ENCODE peak calls at places on chromosomes 11 and 22, in ten cellular contexts. One of them, this sample, is unnamed.
A peak's percentile ranks its signal among the peaks of the same experiment; 100 is the strongest.

GRCh38 chr11:5476184-5476819 is 12.2 kb upstream of the OR52D1 start:
- DNase-seq in A673: peak; percentile 52
- DNase-seq in RWPE1: peak; percentile 41
- DNase-seq in CD4-positive, alpha-beta T cell: peak; percentile 2
- DNase-seq in epithelial cell of prostate: no peak
- DNase-seq in IMR-90: peak; percentile 57
- DNase-seq in left ventricle myocardium inferior: no peak
- DNase-seq in transverse colon: peak; percentile 25
- DNase-seq in tibial artery: no peak
- DNase-seq in A549: peak; percentile 52
- DNase-seq in this sample: no peak

GRCh38 chr11:94504689-94505293 is 7.5 kb upstream of the C11orf97 start:
- DNase-seq in A673: peak; percentile 75
- DNase-seq in RWPE1: peak; percentile 49
- DNase-seq in CD4-positive, alpha-beta T cell: no peak
- DNase-seq in epithelial cell of prostate: no peak
- DNase-seq in IMR-90: peak; percentile 68
- DNase-seq in left ventricle myocardium inferior: no peak
- DNase-seq in transverse colon: no peak
- DNase-seq in tibial artery: no peak
- DNase-seq in A549: peak; percentile 17
- DNase-seq in this sample: no peak

GRCh38 chr11:8692417-8692816 is 9.8 kb downstream of the RPL27A start:
- DNase-seq in A673: no peak
- DNase-seq in RWPE1: no peak
- DNase-seq in CD4-positive, alpha-beta T cell: no peak
- DNase-seq in epithelial cell of prostate: no peak
- DNase-seq in IMR-90: no peak
- DNase-seq in left ventricle myocardium inferior: no peak
- DNase-seq in transverse colon: no peak
- DNase-seq in tibial artery: no peak
- DNase-seq in A549: no peak
- DNase-seq in this sample: no peak

GRCh38 chr22:23834830-23835772 is 3.7 kb downstream of the DERL3 start:
- DNase-seq in A673: no peak
- DNase-seq in RWPE1: no peak
- DNase-seq in CD4-positive, alpha-beta T cell: no peak
- DNase-seq in epithelial cell of prostate: no peak
- DNase-seq in IMR-90: no peak
- DNase-seq in left ventricle myocardium inferior: peak; percentile 80
- DNase-seq in transverse colon: peak; percentile 8
- DNase-seq in tibial artery: peak; percentile 74
- DNase-seq in A549: no peak
- DNase-seq in this sample: no peak

GRCh38 chr11:79122759-79123158 is 318.1 kb downstream of the TENM4 start:
- DNase-seq in A673: no peak
- DNase-seq in RWPE1: no peak
- DNase-seq in CD4-positive, alpha-beta T cell: no peak
- DNase-seq in epithelial cell of prostate: no peak
- DNase-seq in IMR-90: no peak
- DNase-seq in left ventricle myocardium inferior: no peak
- DNase-seq in transverse colon: no peak
- DNase-seq in tibial artery: no peak
- DNase-seq in A549: no peak
- DNase-seq in this sample: peak; percentile 64

GRCh38 chr22:50014053-50014501 is 1.5 kb upstream of the IL17REL start:
- DNase-seq in A673: no peak
- DNase-seq in RWPE1: no peak
- DNase-seq in CD4-positive, alpha-beta T cell: no peak
- DNase-seq in epithelial cell of prostate: no peak
- DNase-seq in IMR-90: no peak
- DNase-seq in left ventricle myocardium inferior: peak; percentile 9
- DNase-seq in transverse colon: peak; percentile 6
- DNase-seq in tibial artery: no peak
- DNase-seq in A549: no peak
- DNase-seq in this sample: no peak

GRCh38 chr11:132256621-132257227 is 886.3 kb downstream of the NTM start:
- DNase-seq in A673: no peak
- DNase-seq in RWPE1: no peak
- DNase-seq in CD4-positive, alpha-beta T cell: no peak
- DNase-seq in epithelial cell of prostate: no peak
- DNase-seq in IMR-90: no peak
- DNase-seq in left ventricle myocardium inferior: no peak
- DNase-seq in transverse colon: no peak
- DNase-seq in tibial artery: no peak
- DNase-seq in A549: no peak
- DNase-seq in this sample: no peak

GRCh38 chr11:5621580-5621979 is 3.2 kb upstream of the TRIM34 start:
- DNase-seq in A673: no peak
- DNase-seq in RWPE1: no peak
- DNase-seq in CD4-positive, alpha-beta T cell: no peak
- DNase-seq in epithelial cell of prostate: no peak
- DNase-seq in IMR-90: no peak
- DNase-seq in left ventricle myocardium inferior: no peak
- DNase-seq in transverse colon: no peak
- DNase-seq in tibial artery: no peak
- DNase-seq in A549: no peak
- DNase-seq in this sample: no peak

GRCh38 chr11:58525037-58525614 is 17.2 kb upstream of the OR5B21 start:
- DNase-seq in A673: no peak
- DNase-seq in RWPE1: no peak
- DNase-seq in CD4-positive, alpha-beta T cell: no peak
- DNase-seq in epithelial cell of prostate: no peak
- DNase-seq in IMR-90: no peak
- DNase-seq in left ventricle myocardium inferior: no peak
- DNase-seq in transverse colon: no peak
- DNase-seq in tibial artery: no peak
- DNase-seq in A549: no peak
- DNase-seq in this sample: no peak

GRCh38 chr11:8309862-8310261 is 46.2 kb upstream of the LMO1 start:
- DNase-seq in A673: no peak
- DNase-seq in RWPE1: no peak
- DNase-seq in CD4-positive, alpha-beta T cell: no peak
- DNase-seq in epithelial cell of prostate: no peak
- DNase-seq in IMR-90: no peak
- DNase-seq in left ventricle myocardium inferior: no peak
- DNase-seq in transverse colon: no peak
- DNase-seq in tibial artery: no peak
- DNase-seq in A549: no peak
- DNase-seq in this sample: no peak

GRCh38 chr11:64803163-64803845 is at the start of gene MAP4K2:
- DNase-seq in A673: peak; percentile 94
- DNase-seq in RWPE1: peak; percentile 93
- DNase-seq in CD4-positive, alpha-beta T cell: peak; percentile 78
- DNase-seq in epithelial cell of prostate: peak; percentile 5
- DNase-seq in IMR-90: peak; percentile 68
- DNase-seq in left ventricle myocardium inferior: peak; percentile 91
- DNase-seq in transverse colon: peak; percentile 93
- DNase-seq in tibial artery: peak; percentile 95
- DNase-seq in A549: peak; percentile 85
- DNase-seq in this sample: peak; percentile 97

GRCh38 chr22:39130892-39131855 is 21.3 kb downstream of the CBX7 start:
- DNase-seq in A673: no peak
- DNase-seq in RWPE1: no peak
- DNase-seq in CD4-positive, alpha-beta T cell: no peak
- DNase-seq in epithelial cell of prostate: no peak
- DNase-seq in IMR-90: peak; percentile 42
- DNase-seq in left ventricle myocardium inferior: no peak
- DNase-seq in transverse colon: no peak
- DNase-seq in tibial artery: peak; percentile 64
- DNase-seq in A549: no peak
- DNase-seq in this sample: no peak
- H3K27ac ChIP-seq in A673: no peak overlapping the region
- H3K27ac ChIP-seq in RWPE1: no peak overlapping the region
- H3K27ac ChIP-seq in CD4-positive, alpha-beta T cell: no peak overlapping the region
- H3K27ac ChIP-seq in epithelial cell of prostate: no peak overlapping the region
- H3K27ac ChIP-seq in IMR-90: no peak overlapping the region
- H3K27ac ChIP-seq in left ventricle myocardium inferior: peak overlapping the region; percentile 43
- H3K27ac ChIP-seq in transverse colon: peak overlapping the region; percentile 52
- H3K27ac ChIP-seq in tibial artery: no peak overlapping the region
- H3K27ac ChIP-seq in A549: no peak overlapping the region
- H3K27ac ChIP-seq in this sample: no peak overlapping the region

GRCh38 chr22:25569983-25570382 is 5.5 kb downstream of the GRK3 start:
- DNase-seq in A673: peak; percentile 31
- DNase-seq in RWPE1: no peak
- DNase-seq in CD4-positive, alpha-beta T cell: no peak
- DNase-seq in epithelial cell of prostate: no peak
- DNase-seq in IMR-90: no peak
- DNase-seq in left ventricle myocardium inferior: no peak
- DNase-seq in transverse colon: no peak
- DNase-seq in tibial artery: no peak
- DNase-seq in A549: no peak
- DNase-seq in this sample: no peak

GRCh38 chr22:25572708-25573161 is 8.3 kb downstream of the GRK3 start:
- DNase-seq in A673: no peak
- DNase-seq in RWPE1: no peak
- DNase-seq in CD4-positive, alpha-beta T cell: no peak
- DNase-seq in epithelial cell of prostate: no peak
- DNase-seq in IMR-90: no peak
- DNase-seq in left ventricle myocardium inferior: no peak
- DNase-seq in transverse colon: no peak
- DNase-seq in tibial artery: no peak
- DNase-seq in A549: no peak
- DNase-seq in this sample: no peak

DNA sequence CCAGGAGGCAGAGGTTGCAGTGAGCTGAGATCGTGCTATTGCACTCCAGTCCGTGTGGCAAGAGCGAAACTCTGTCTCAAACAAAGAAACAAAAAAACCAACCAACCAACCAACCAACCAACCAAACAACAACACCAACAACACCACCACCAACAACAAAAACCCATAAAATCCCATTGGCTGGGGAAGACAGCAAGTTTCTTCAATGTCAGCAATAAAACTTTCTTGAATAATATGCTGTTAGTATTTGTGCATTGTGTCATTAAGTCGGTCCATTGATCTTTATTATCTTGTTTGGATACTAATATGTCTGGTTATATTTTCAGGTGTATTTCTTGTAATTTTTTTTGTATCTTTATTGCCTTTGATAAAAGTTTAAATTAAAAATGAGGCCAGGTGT is 9.3 kb downstream of the GRK3 start:
- DNase-seq in A673: no peak
- DNase-seq in RWPE1: no peak
- DNase-seq in CD4-positive, alpha-beta T cell: no peak
- DNase-seq in epithelial cell of prostate: no peak
- DNase-seq in IMR-90: no peak
- DNase-seq in left ventricle myocardium inferior: no peak
- DNase-seq in transverse colon: no peak
- DNase-seq in tibial artery: no peak
- DNase-seq in A549: no peak
- DNase-seq in this sample: no peak
- H3K27ac ChIP-seq in A673: no peak overlapping the region
- H3K27ac ChIP-seq in RWPE1: no peak overlapping the region
- H3K27ac ChIP-seq in CD4-positive, alpha-beta T cell: no peak overlapping the region
- H3K27ac ChIP-seq in epithelial cell of prostate: no peak overlapping the region
- H3K27ac ChIP-seq in IMR-90: no peak overlapping the region
- H3K27ac ChIP-seq in left ventricle myocardium inferior: no peak overlapping the region
- H3K27ac ChIP-seq in transverse colon: no peak overlapping the region
- H3K27ac ChIP-seq in tibial artery: no peak overlapping the region
- H3K27ac ChIP-seq in A549: no peak overlapping the region
- H3K27ac ChIP-seq in this sample: no peak overlapping the region

GRCh38 chr22:29187831-29188230 is 17.9 kb upstream of the EMID1 start:
- DNase-seq in A673: no peak
- DNase-seq in RWPE1: no peak
- DNase-seq in CD4-positive, alpha-beta T cell: no peak
- DNase-seq in epithelial cell of prostate: no peak
- DNase-seq in IMR-90: no peak
- DNase-seq in left ventricle myocardium inferior: no peak
- DNase-seq in transverse colon: no peak
- DNase-seq in tibial artery: peak; percentile 37
- DNase-seq in A549: no peak
- DNase-seq in this sample: no peak

GRCh38 chr22:29186302-29186701 is 19.4 kb upstream of the EMID1 start:
- DNase-seq in A673: no peak
- DNase-seq in RWPE1: no peak
- DNase-seq in CD4-positive, alpha-beta T cell: no peak
- DNase-seq in epithelial cell of prostate: no peak
- DNase-seq in IMR-90: no peak
- DNase-seq in left ventricle myocardium inferior: no peak
- DNase-seq in transverse colon: no peak
- DNase-seq in tibial artery: no peak
- DNase-seq in A549: no peak
- DNase-seq in this sample: no peak

GRCh38 chr22:29183971-29184595 is 21.6 kb upstream of the EMID1 start:
- DNase-seq in A673: no peak
- DNase-seq in RWPE1: no peak
- DNase-seq in CD4-positive, alpha-beta T cell: no peak
- DNase-seq in epithelial cell of prostate: no peak
- DNase-seq in IMR-90: no peak
- DNase-seq in left ventricle myocardium inferior: no peak
- DNase-seq in transverse colon: no peak
- DNase-seq in tibial artery: peak; percentile 13
- DNase-seq in A549: no peak
- DNase-seq in this sample: no peak

GRCh38 chr22:29190051-29190450 is 15.6 kb upstream of the EMID1 start:
- DNase-seq in A673: no peak
- DNase-seq in RWPE1: no peak
- DNase-seq in CD4-positive, alpha-beta T cell: no peak
- DNase-seq in epithelial cell of prostate: no peak
- DNase-seq in IMR-90: no peak
- DNase-seq in left ventricle myocardium inferior: no peak
- DNase-seq in transverse colon: no peak
- DNase-seq in tibial artery: peak; percentile 27
- DNase-seq in A549: no peak
- DNase-seq in this sample: no peak

GRCh38 chr22:29184886-29185575 is 20.7 kb upstream of the EMID1 start:
- DNase-seq in A673: no peak
- DNase-seq in RWPE1: no peak
- DNase-seq in CD4-positive, alpha-beta T cell: no peak
- DNase-seq in epithelial cell of prostate: no peak
- DNase-seq in IMR-90: no peak
- DNase-seq in left ventricle myocardium inferior: no peak
- DNase-seq in transverse colon: no peak
- DNase-seq in tibial artery: peak; percentile 24
- DNase-seq in A549: no peak
- DNase-seq in this sample: no peak
- H3K27ac ChIP-seq in A673: no peak overlapping the region
- H3K27ac ChIP-seq in RWPE1: no peak overlapping the region
- H3K27ac ChIP-seq in CD4-positive, alpha-beta T cell: no peak overlapping the region
- H3K27ac ChIP-seq in epithelial cell of prostate: no peak overlapping the region
- H3K27ac ChIP-seq in IMR-90: no peak overlapping the region
- H3K27ac ChIP-seq in left ventricle myocardium inferior: no peak overlapping the region
- H3K27ac ChIP-seq in transverse colon: no peak overlapping the region
- H3K27ac ChIP-seq in tibial artery: no peak overlapping the region
- H3K27ac ChIP-seq in A549: no peak overlapping the region
- H3K27ac ChIP-seq in this sample: no peak overlapping the region

DNA sequence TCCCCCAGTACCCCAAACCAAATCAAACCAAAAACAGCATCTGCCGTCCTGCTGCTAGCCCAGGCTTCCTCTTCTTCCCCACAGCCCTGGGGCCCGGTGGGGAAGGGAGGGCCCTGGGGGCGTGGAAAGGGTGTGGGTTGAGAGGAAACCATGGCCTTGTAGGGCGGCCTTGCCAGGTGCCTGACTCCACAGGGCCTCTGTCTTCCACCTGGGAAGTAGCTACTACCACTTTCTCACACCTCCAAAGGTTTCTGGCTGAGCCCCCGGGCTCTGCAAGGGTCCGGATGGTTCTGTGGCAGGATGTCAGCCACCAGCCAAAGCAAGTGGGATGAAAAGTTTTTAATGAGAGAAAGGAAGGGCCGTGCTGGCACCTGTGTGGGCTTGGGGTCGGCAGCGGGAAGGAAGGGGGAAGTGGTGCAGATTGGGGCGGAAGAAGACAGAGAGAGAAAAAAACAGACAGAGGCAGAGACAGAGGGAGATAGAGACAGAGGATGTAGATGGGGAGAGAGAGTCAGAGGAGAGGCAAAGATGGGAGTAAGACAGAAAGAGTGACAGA is 10.5 kb downstream of the TPST2 start:
- DNase-seq in A673: no peak
- DNase-seq in RWPE1: no peak
- DNase-seq in CD4-positive, alpha-beta T cell: peak; percentile 27
- DNase-seq in epithelial cell of prostate: no peak
- DNase-seq in IMR-90: no peak
- DNase-seq in left ventricle myocardium inferior: no peak
- DNase-seq in transverse colon: peak; percentile 62
- DNase-seq in tibial artery: no peak
- DNase-seq in A549: no peak
- DNase-seq in this sample: no peak
- H3K27ac ChIP-seq in A673: no peak overlapping the region
- H3K27ac ChIP-seq in RWPE1: peak overlapping the region; percentile 13
- H3K27ac ChIP-seq in CD4-positive, alpha-beta T cell: peak overlapping the region; percentile 32
- H3K27ac ChIP-seq in epithelial cell of prostate: no peak overlapping the region
- H3K27ac ChIP-seq in IMR-90: no peak overlapping the region
- H3K27ac ChIP-seq in left ventricle myocardium inferior: no peak overlapping the region
- H3K27ac ChIP-seq in transverse colon: peak overlapping the region; percentile 30
- H3K27ac ChIP-seq in tibial artery: no peak overlapping the region
- H3K27ac ChIP-seq in A549: no peak overlapping the region
- H3K27ac ChIP-seq in this sample: no peak overlapping the region

This sample was measured in esophagus muscularis mucosa.